ENCODE peak calls at places on chromosome 1, in nine cellular contexts. A is LoVo; L is fibroblast of lung; N is NCI-H2081; T is stimulated activated CD4-positive, alpha-beta T cell treated with anti-CD3 and anti-CD28 coated beads, Interleukin-4, amount 100 ng/mL, for 1 hour; X is C1 segment of cervical spinal cord; O is ovary; G is effector memory CD4-positive, alpha-beta T cell; U is epithelial cell of proximal tubule. R is an unnamed sample.

GRCh38 chr1:245129321-245129720 is 25.5 kb upstream of the KIF26B start:
- DNase-seq in A (no peak), L (no peak), N (no peak), T (no peak), X (peak), O (no peak), G (no peak), U (no peak), R (no peak)

GRCh38 chr1:93614550-93615200 is 67.0 kb downstream of the BCAR3 start:
- DNase-seq in A (peak), L (no peak), N (peak), T (no peak), X (no peak), O (no peak), G (no peak), U (no peak), R (no peak)

GRCh38 chr1:228390649-228391048 is 16.0 kb downstream of the TRIM11 start:
- DNase-seq in A (no peak), L (no peak), N (no peak), T (no peak), X (no peak), O (peak), G (no peak), U (no peak), R (no peak)

GRCh38 chr1:108512239-108513071 is 47.4 kb upstream of the EEIG2 start:
- DNase-seq in A (peak), L (peak), N (peak), T (no peak), X (peak), O (no peak), G (no peak), U (no peak), R (no peak)

GRCh38 chr1:75991497-75992114 is 59.4 kb upstream of the ASB17 start:
- DNase-seq in A (peak), L (peak), N (peak), T (peak), X (peak), O (peak), G (peak), U (no peak), R (peak)

GRCh38 chr1:18955116-18955441 is 1.4 kb downstream of the IFFO2 start:
- DNase-seq in A (no peak), L (no peak), N (no peak), T (no peak), X (no peak), O (no peak), G (no peak), U (no peak), R (no peak)

GRCh38 chr1:237032029-237032428 is 10.0 kb upstream of the RYR2 start:
- DNase-seq in A (no peak), L (no peak), N (no peak), T (no peak), X (no peak), O (no peak), G (no peak), U (no peak), R (no peak)

GRCh38 chr1:180527270-180527669 is 24.9 kb upstream of the ACBD6 start:
- DNase-seq in A (peak), L (peak), N (no peak), T (no peak), X (no peak), O (no peak), G (no peak), U (no peak), R (no peak)

GRCh38 chr1:195604287-195604686 is 1004.0 kb downstream of the KCNT2 start:
- DNase-seq in A (no peak), L (peak), N (no peak), T (no peak), X (no peak), O (no peak), G (no peak), U (no peak), R (no peak)

GRCh38 chr1:19344372-19344810 is 32.3 kb downstream of the SLC66A1 start:
- DNase-seq in A (peak), L (peak), N (peak), T (peak), X (peak), O (peak), G (no peak), U (no peak), R (no peak)

GRCh38 chr1:217889401-217889800 is 258.3 kb downstream of the SPATA17 start:
- DNase-seq in A (no peak), L (no peak), N (no peak), T (no peak), X (no peak), O (no peak), G (no peak), U (no peak), R (no peak)

GRCh38 chr1:25619101-25619890 is 2.7 kb downstream of the MAN1C1 start:
- DNase-seq in A (no peak), L (no peak), N (peak), T (peak), X (peak), O (peak), G (no peak), U (no peak), R (no peak)

GRCh38 chr1:77986810-77987209 is 7.9 kb upstream of the FUBP1 start:
- DNase-seq in A (no peak), L (no peak), N (no peak), T (no peak), X (no peak), O (no peak), G (no peak), U (no peak), R (no peak)

GRCh38 chr1:178724734-178725602 is at the start of gene RALGPS2:
- DNase-seq in A (peak), L (peak), N (peak), T (peak), X (peak), O (peak), G (peak), U (no peak), R (peak)

GRCh38 chr1:92291372-92291999 is 7.3 kb downstream of the GLMN start:
- DNase-seq in A (peak), L (peak), N (peak), T (no peak), X (peak), O (no peak), G (no peak), U (no peak), R (peak)

GRCh38 chr1:91582431-91582921 is 81.8 kb downstream of the CDC7 start:
- DNase-seq in A (peak), L (peak), N (no peak), T (no peak), X (no peak), O (peak), G (no peak), U (peak), R (no peak)

GRCh38 chr1:1351511-1352427 is 2.6 kb upstream of the DVL1 start:
- DNase-seq in A (no peak), L (peak), N (no peak), T (no peak), X (no peak), O (no peak), G (no peak), U (no peak), R (no peak)

R was measured in T-helper 1 cell.